ENCODE peak calls at places on chromosomes 6 and 20, in eight cellular contexts. X, G, M, K, U, Q, A and W are unnamed samples.

GRCh38 chr6:53439556-53439955 is 90.8 kb upstream of the ELOVL5 start:
- DNase-seq in Q (no peak), G (no peak), K (no peak), U (peak; percentile 56), X (no peak), A (no peak), M (no peak), W (peak; percentile 30)

GRCh38 chr6:14819840-14820420 is 425.9 kb upstream of the JARID2 start:
- DNase-seq in G (no peak), U (no peak), K (no peak), M (no peak), A (no peak), Q (no peak), X (no peak), W (no peak)

GRCh38 chr20:44601801-44602204 is 19.4 kb downstream of the PKIG start:
- DNase-seq in G (no peak), K (no peak), Q (no peak), U (peak; percentile 44), M (peak; percentile 72), X (no peak), A (no peak), W (peak; percentile 16)

GRCh38 chr20:30488941-30489601 is 768.4 kb upstream of the DEFB115 start:
- DNase-seq in G (no peak), M (no peak), X (no peak), A (no peak), K (no peak), Q (no peak), U (no peak), W (no peak)

GRCh38 chr20:63246490-63247284 is 7.6 kb downstream of the NKAIN4 start:
- DNase-seq in X (no peak), K (peak; percentile 32), Q (no peak), U (no peak), M (no peak), A (no peak), G (no peak), W (no peak)

GRCh38 chr6:27478706-27479318 is 5.9 kb upstream of the ZNF184 start:
- DNase-seq in Q (peak; percentile 62), A (peak; percentile 36), G (peak; percentile 62), K (peak; percentile 82), M (peak; percentile 48), X (peak; percentile 86), U (peak; percentile 80), W (peak; percentile 92)

GRCh38 chr6:6600865-6601264 is 12.3 kb downstream of the LY86 start:
- DNase-seq in U (no peak), X (no peak), A (peak; percentile 14), G (no peak), Q (peak; percentile 50), K (no peak), M (no peak), W (no peak)

GRCh38 chr6:124964084-124964763 is 2.0 kb downstream of the RNF217 start:
- DNase-seq in Q (no peak), X (peak; percentile 50), M (no peak), U (no peak), G (no peak), A (no peak), K (peak; percentile 84), W (peak; percentile 57)

GRCh38 chr20:50308513-50309279 is 118.1 kb downstream of the CEBPB start:
- DNase-seq in G (no peak), A (no peak), M (peak; percentile 56), K (peak; percentile 94), X (peak; percentile 86), Q (no peak), U (peak; percentile 98), W (peak; percentile 14)

GRCh38 chr20:47487175-47487917 is 14.3 kb upstream of the NCOA3 start:
- DNase-seq in Q (no peak), G (no peak), A (no peak), K (no peak), U (no peak), M (no peak), X (no peak), W (no peak)

GRCh38 chr6:93366506-93366905 is 52.9 kb downstream of the EPHA7 start:
- DNase-seq in X (no peak), M (no peak), K (no peak), U (no peak), Q (no peak), A (no peak), G (no peak), W (peak; percentile 77)

GRCh38 chr20:38043512-38044300 is 10.2 kb downstream of the RPRD1B start:
- DNase-seq in K (peak; percentile 84), G (no peak), A (no peak), Q (no peak), M (no peak), U (peak; percentile 62), X (peak; percentile 68), W (no peak)

GRCh38 chr20:44092551-44093248 is 94.3 kb downstream of the JPH2 start:
- DNase-seq in A (no peak), X (peak; percentile 8), M (no peak), Q (no peak), K (peak; percentile 58), U (no peak), G (no peak), W (peak; percentile 8)

GRCh38 chr20:10359621-10360040 is 74.4 kb downstream of the MKKS start:
- DNase-seq in U (no peak), M (no peak), K (no peak), X (no peak), A (no peak), G (no peak), Q (no peak), W (no peak)

GRCh38 chr6:111072801-111073360 is 14.4 kb upstream of the SLC16A10 start:
- DNase-seq in A (no peak), U (no peak), M (no peak), Q (no peak), K (no peak), G (no peak), X (no peak), W (no peak)

GRCh38 chr6:14811760-14812428 is 434.0 kb upstream of the JARID2 start:
- DNase-seq in U (no peak), Q (no peak), A (no peak), G (no peak), K (no peak), X (no peak), M (no peak), W (no peak)